ENCODE peak calls at places on chromosomes 5 and 9, in nine cellular contexts. B is activated CD8-positive, alpha-beta T cell treated with anti-CD3 and anti-CD28 coated beads for 36 hours; X is neural progenitor cell; M is osteocyte; T is esophagus squamous epithelium; L is B cell; C is transverse colon; R is left ventricle myocardium inferior; V is glutamatergic neuron. Z is an unnamed sample.

GRCh38 chr5:39714036-39714698 is 289.4 kb upstream of the DAB2 start:
- DNase-seq in M (no peak), X (peak; percentile 52), V (peak; percentile 17), B (peak; percentile 53), R (no peak), C (peak; percentile 49), L (no peak), T (no peak), Z (peak; percentile 61)

GRCh38 chr5:109328626-109329025 is 81.1 kb downstream of the PJA2 start:
- DNase-seq in X (no peak), V (no peak), T (no peak), M (no peak), B (no peak), R (no peak), L (no peak), C (no peak), Z (no peak)

GRCh38 chr9:26974927-26975326 is 18.7 kb downstream of the IFT74 start:
- DNase-seq in B (no peak), M (no peak), R (no peak), X (peak; percentile 36), L (no peak), V (no peak), C (no peak), T (no peak), Z (no peak)

GRCh38 chr9:137058651-137059234 is 4.9 kb upstream of the ENTPD2 start:
- DNase-seq in M (no peak), T (no peak), C (no peak), X (no peak), B (no peak), L (no peak), R (no peak), V (no peak), Z (no peak)

GRCh38 chr9:8845808-8846207 is 1046.2 kb upstream of the DMAC1 start:
- DNase-seq in X (no peak), R (no peak), V (no peak), L (no peak), M (no peak), B (no peak), T (no peak), C (no peak), Z (no peak)

GRCh38 chr9:132042324-132042723 is 37.3 kb downstream of the MED27 start:
- DNase-seq in M (no peak), X (no peak), L (no peak), B (no peak), C (no peak), R (no peak), T (no peak), V (no peak), Z (no peak)

GRCh38 chr5:96427823-96428222 is 5.2 kb downstream of the PCSK1 start:
- DNase-seq in V (no peak), T (no peak), X (peak; percentile 53), B (peak; percentile 8), M (no peak), L (no peak), C (no peak), R (no peak), Z (no peak)

GRCh38 chr5:79183617-79184016 is 52.3 kb upstream of the JMY start:
- DNase-seq in T (no peak), X (no peak), B (no peak), V (no peak), L (no peak), R (no peak), M (no peak), C (no peak), Z (no peak)

GRCh38 chr5:92687793-92688467 is 893.1 kb downstream of the NR2F1-AS1 start:
- DNase-seq in M (no peak), L (no peak), B (no peak), C (no peak), R (no peak), X (peak; percentile 82), T (no peak), V (no peak), Z (peak; percentile 3)

GRCh38 chr5:61551637-61552313 is 219.7 kb downstream of the ZSWIM6 start:
- DNase-seq in V (no peak), B (no peak), X (no peak), R (no peak), M (no peak), L (no peak), T (no peak), C (no peak), Z (no peak)

GRCh38 chr5:14778789-14779070 is 92.8 kb downstream of the ANKH start:
- DNase-seq in R (no peak), L (no peak), X (peak; percentile 35), V (no peak), M (no peak), C (no peak), B (no peak), T (no peak), Z (no peak)
- TF ChIP-seq CTCF in R (no peak), L (no peak), X (peak; percentile 40), V (no peak), M (no peak), C (no peak), B (no peak), T (no peak), Z (no peak)

DNA sequence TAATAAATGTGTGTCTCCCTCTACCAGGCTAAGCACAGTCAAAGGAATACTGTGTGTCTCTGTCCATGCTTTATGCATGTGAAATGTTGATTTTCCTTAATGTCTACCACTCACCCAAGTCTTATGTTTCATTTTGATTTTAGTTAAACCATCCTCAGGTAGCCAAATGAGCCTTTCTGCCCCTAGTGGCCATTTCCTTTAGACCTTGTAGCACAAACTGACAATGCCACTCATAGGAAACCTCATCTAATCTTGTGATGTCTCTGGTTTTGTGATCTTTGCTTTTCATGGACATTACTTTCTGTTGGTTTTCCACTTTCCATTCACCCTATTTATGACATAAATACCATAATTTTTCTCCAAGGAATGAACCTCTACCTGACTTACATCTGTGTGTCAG is 820.8 kb downstream of the MAT2B start:
- DNase-seq in M (no peak), T (no peak), X (no peak), L (no peak), V (no peak), R (no peak), B (no peak), C (no peak), Z (peak; percentile 8)
- TF ChIP-seq CTCF in M (no peak), T (no peak), X (peak; percentile 41), L (no peak), V (no peak), R (no peak), B (no peak), C (no peak), Z (peak; percentile 47)

GRCh38 chr9:117160254-117160653 is 254.6 kb downstream of the ASTN2 start:
- DNase-seq in T (no peak), C (no peak), V (no peak), B (no peak), M (no peak), R (no peak), X (peak; percentile 16), L (no peak), Z (no peak)
- TF ChIP-seq CTCF in T (no peak), C (no peak), V (no peak), B (no peak), M (no peak), R (peak; percentile 33), X (peak; percentile 51), L (no peak), Z (no peak)

GRCh38 chr5:141430332-141431113 is at the start of gene PCDHGA12:
- DNase-seq in X (no peak), T (no peak), V (no peak), M (no peak), C (no peak), L (peak; percentile 63), B (peak; percentile 63), R (peak; percentile 50), Z (no peak)
- TF ChIP-seq CTCF in X (no peak), T (peak; percentile 29), V (no peak), M (no peak), C (no peak), L (peak; percentile 68), B (peak; percentile 36), R (peak; percentile 70), Z (no peak)

GRCh38 chr9:93827545-93828330 is 127.4 kb downstream of the BARX1 start:
- DNase-seq in L (peak; percentile 65), C (peak; percentile 44), R (no peak), X (peak; percentile 83), M (peak; percentile 87), V (peak; percentile 81), B (peak; percentile 53), T (no peak), Z (peak; percentile 69)
- TF ChIP-seq CTCF in L (peak; percentile 66), C (peak; percentile 85), R (peak; percentile 91), X (peak; percentile 86), M (peak; percentile 78), V (peak; percentile 96), B (peak; percentile 75), T (peak; percentile 45), Z (peak; percentile 67)

DNA sequence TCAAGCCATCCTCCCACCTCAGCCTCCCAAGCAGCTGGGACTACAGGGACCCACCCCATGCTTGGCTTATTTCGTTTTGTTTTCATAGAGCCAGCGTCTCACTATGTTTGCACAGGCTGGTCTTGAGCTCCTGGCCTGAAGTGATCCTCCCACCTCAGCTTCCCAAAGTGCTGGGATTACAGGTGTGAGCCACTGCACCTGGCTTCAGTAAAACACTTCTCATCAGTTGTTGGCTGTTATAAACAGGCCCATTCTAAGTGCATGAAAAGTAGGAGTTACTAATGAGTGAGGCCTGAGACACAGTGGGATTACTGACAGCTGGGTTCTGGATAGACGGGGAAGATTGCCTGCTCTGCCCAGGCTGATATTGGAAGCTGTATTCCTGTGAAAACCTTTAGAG is 3.5 kb downstream of the CRB2 start:
- DNase-seq in X (no peak), V (no peak), M (no peak), B (no peak), R (no peak), C (no peak), L (no peak), T (no peak), Z (no peak)
- TF ChIP-seq CTCF in X (no peak), V (no peak), M (no peak), B (no peak), R (no peak), C (no peak), L (no peak), T (no peak), Z (no peak)

GRCh38 chr9:4985376-4986266 is 549 bp downstream of the JAK2 start:
- DNase-seq in X (peak; percentile 55), R (peak; percentile 23), T (no peak), V (peak; percentile 33), L (no peak), B (peak; percentile 39), M (no peak), C (peak; percentile 77), Z (peak; percentile 5)

GRCh38 chr9:4983541-4984165 is 1.4 kb upstream of the JAK2 start:
- DNase-seq in X (no peak), R (no peak), M (no peak), C (no peak), V (no peak), L (no peak), B (no peak), T (no peak), Z (no peak)

GRCh38 chr9:4984171-4984570 is 901 bp upstream of the JAK2 start:
- DNase-seq in M (no peak), B (no peak), L (no peak), X (no peak), V (no peak), R (no peak), C (no peak), T (no peak), Z (no peak)

GRCh38 chr9:4986291-4986690 is 1.2 kb downstream of the JAK2 start:
- DNase-seq in L (no peak), B (no peak), X (no peak), M (no peak), T (no peak), R (no peak), V (no peak), C (no peak), Z (no peak)

GRCh38 chr9:4984571-4985375 is at the start of gene JAK2:
- DNase-seq in M (peak; percentile 98), R (peak; percentile 92), V (peak; percentile 88), L (peak; percentile 82), C (peak; percentile 91), T (peak; percentile 66), B (peak; percentile 90), X (peak; percentile 91), Z (peak; percentile 89)
- TF ChIP-seq CTCF in M (peak; percentile 63), R (peak; percentile 59), V (no peak), L (peak; percentile 25), C (peak; percentile 23), T (peak; percentile 26), B (peak; percentile 28), X (peak; percentile 56), Z (peak; percentile 24)

Z was measured in Calu3.